ENCODE peak calls at places on chromosomes 3 and 15, in four cellular contexts. M is tibial nerve, B is HepG2, W is mucosa of descending colon. P is an unnamed sample.

GRCh38 chr3:87145553-87145952 is 81.6 kb upstream of the CHMP2B start:
- DNase-seq in B (peak), W (peak), M (no peak), P (no peak)

GRCh38 chr3:31882431-31882830 is 98.6 kb downstream of the OSBPL10 start:
- DNase-seq in B (no peak), W (peak), M (no peak), P (no peak)

GRCh38 chr15:41490355-41490754 is 3.3 kb upstream of the ITPKA start:
- DNase-seq in W (no peak), M (no peak), B (peak), P (no peak)

GRCh38 chr3:10738688-10739372 is 77.2 kb upstream of the SLC6A11 start:
- DNase-seq in M (peak), B (peak), W (peak), P (peak)

GRCh38 chr15:53266176-53266575 is 476.0 kb upstream of the ONECUT1 start:
- DNase-seq in B (no peak), W (no peak), M (no peak), P (no peak)

GRCh38 chr3:180420016-180420415 is 181.9 kb upstream of the TTC14 start:
- DNase-seq in W (no peak), M (no peak), B (no peak), P (no peak)

GRCh38 chr3:126350502-126351085 is 6.6 kb downstream of the KLF15 start:
- DNase-seq in M (peak), B (no peak), W (no peak), P (peak)

GRCh38 chr3:45792516-45793172 is 3.7 kb downstream of the SLC6A20 start:
- DNase-seq in M (no peak), B (no peak), W (no peak), P (no peak)

GRCh38 chr3:124126446-124127017 is 134.6 kb upstream of the ROPN1 start:
- DNase-seq in M (no peak), B (no peak), W (no peak), P (no peak)

GRCh38 chr3:124761250-124761796 is 31.1 kb downstream of the UMPS start:
- DNase-seq in W (peak), M (peak), B (peak), P (peak)

GRCh38 chr3:98692787-98693473 is 70.2 kb upstream of the ST3GAL6 start:
- DNase-seq in B (peak), W (no peak), M (no peak), P (no peak)

GRCh38 chr15:41773729-41774061 is 589 bp upstream of the MAPKBP1 start:
- DNase-seq in W (no peak), B (no peak), M (no peak), P (no peak)

GRCh38 chr3:126551066-126551838 is 7.5 kb downstream of the C3orf22 start:
- DNase-seq in W (no peak), M (no peak), B (no peak), P (peak)

GRCh38 chr3:159620873-159621272 is 367.8 kb upstream of the IL12A start:
- DNase-seq in W (no peak), B (no peak), M (no peak), P (no peak)

DNA sequence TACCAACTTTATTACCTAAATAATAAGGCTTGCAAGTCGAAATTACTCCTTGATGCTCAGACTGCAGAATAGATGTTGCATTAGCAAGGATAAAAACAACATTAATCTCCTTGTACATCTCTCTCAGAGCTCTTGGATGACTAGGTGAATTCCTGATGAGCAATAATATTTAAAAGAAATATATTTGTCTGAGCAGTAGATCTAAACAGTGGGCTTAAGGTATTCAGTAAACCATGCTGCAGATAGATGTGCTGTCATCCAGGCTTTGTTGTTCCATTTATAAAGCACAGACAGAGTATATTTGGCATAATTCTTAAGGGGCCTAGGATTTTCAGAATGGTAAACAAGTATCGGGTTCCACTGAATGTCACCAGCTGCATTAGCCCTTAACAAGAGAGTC is 257.1 kb downstream of the TUSC7 start:
- DNase-seq in B (no peak), M (no peak), W (no peak), P (no peak)
- H3K4me3 ChIP-seq in B (no peak), M (no peak), W (no peak), P (no peak)

GRCh38 chr15:40282870-40283614 is at the start of gene ANKRD63:
- DNase-seq in M (no peak), B (no peak), W (no peak), P (no peak)

GRCh38 chr15:40280260-40281056 is 2.4 kb downstream of the ANKRD63 start:
- DNase-seq in W (no peak), M (no peak), B (no peak), P (no peak)

GRCh38 chr15:40282144-40282869 is 557 bp downstream of the ANKRD63 start:
- DNase-seq in B (peak), W (peak), M (no peak), P (no peak)

GRCh38 chr15:40279437-40280141 is 3.3 kb downstream of the ANKRD63 start:
- DNase-seq in W (peak), B (peak), M (peak), P (peak)

DNA sequence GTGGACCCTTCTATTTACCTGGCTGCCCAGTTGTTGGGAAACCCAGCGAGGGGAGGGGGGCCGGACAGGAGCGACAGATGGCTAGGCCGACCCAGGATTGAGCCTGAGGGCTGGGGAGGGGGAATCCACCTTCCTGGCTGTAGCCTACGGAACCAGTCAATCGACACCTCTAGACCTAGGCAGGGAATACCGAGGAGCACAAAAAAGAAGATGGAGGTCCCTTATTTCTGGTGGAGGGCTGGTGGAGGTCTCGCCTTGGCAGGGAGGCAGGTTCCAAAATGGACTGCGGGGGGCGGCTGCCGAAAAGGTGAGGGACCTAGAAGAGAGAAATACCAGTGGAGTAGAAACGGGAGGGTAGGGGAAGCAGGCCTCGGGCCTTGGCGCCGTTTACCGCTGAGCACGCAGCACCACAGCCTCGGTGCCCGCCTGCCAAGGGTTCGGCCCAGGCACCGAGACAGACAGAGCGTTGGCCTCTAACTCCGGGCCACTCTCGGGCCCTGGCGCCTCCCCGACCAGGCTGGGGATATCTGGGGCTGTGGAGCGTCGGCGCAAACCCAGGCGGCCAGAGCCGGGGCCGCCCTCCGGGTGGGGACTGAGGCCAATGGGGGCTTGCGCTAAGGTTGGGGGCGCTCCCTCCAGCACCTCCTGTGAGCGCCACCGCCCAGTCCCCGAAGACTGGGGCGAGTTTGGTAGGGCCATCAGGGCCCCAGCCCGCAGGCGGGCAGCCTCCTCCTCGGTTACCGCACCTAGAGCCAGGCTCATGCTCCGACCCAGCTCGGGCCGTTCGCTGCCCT is 1.6 kb downstream of the ANKRD63 start:
- DNase-seq in B (no peak), M (no peak), W (no peak), P (no peak)
- H3K4me3 ChIP-seq in B (no peak), M (peak), W (no peak), P (peak)

GRCh38 chr3:42071720-42072582 is 19.2 kb upstream of the TRAK1 start:
- DNase-seq in M (peak), B (peak), W (peak), P (peak)
- H3K4me3 ChIP-seq in M (peak), B (no peak), W (no peak), P (peak)

DNA sequence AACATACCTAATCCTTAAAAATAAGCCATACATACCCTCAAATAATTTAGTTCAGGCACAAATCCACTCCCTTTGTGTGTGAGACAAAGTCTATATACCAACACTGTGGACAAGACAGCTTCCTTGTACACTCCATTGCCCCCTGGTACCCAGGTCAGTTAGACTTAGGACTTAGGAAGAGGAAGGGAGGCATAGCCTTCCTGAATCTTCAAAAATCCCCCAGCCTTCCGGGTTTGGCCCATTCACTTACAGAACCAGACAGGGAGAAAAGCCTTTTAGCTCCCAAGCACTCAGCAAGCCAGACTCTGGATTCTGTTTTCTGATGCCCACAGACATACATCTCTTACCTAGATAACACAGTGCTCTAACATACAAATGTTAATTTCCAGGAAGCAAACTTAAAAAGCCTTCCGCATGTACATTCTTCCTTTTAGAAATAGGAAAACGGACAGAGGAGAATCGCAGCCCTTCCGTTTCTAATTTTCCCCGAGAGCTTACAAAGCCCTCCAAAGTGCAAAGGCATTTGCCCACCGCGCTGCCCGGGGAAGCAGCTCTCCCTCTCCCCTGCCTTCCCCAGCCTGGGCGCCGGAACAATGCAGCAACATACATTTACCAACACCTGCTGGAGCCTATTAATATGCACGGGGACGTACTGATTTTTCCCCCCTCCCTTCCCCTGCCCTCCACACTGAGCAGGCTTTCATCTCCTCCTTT is 442.1 kb downstream of the MAGI1 start:
- DNase-seq in B (no peak), W (no peak), M (no peak), P (no peak)
- H3K4me3 ChIP-seq in B (no peak), W (no peak), M (peak), P (peak)

GRCh38 chr3:122057676-122058075 is 2.5 kb downstream of the CD86 start:
- DNase-seq in W (no peak), B (no peak), M (no peak), P (no peak)
- H3K4me3 ChIP-seq in W (no peak), B (no peak), M (no peak), P (no peak)

DNA sequence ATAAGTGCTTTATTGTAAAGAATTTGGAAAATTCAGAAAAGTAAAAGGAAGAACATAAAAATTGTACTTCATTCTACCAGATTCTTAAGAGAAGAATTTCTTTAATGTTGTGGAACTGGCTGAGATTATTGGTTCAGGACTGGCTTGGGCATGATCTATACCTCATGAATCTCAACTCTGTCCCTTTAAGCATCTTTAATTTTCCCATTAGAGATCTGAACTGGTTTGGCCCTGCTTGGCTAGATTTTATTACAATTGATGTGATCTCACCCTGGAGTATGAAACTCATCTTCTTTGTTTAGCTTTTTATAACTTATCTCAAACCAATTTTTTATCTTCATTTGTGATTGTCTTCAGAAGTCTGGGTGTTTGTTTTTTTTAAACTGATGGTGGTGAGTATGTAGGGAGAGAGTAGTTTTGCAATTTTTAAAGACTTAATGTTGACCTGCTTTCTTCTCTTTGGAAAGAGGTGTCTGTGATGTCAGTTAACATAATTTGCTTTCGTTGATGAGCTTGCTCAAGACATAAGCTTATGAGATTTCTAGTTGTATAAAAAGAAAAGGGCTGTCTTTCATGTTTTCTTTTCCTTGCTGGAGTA is 61.9 kb downstream of the ZNF609 start:
- DNase-seq in W (no peak), B (no peak), M (no peak), P (no peak)
- H3K4me3 ChIP-seq in W (no peak), B (no peak), M (no peak), P (no peak)